ENCODE peak calls at places on chromosomes 4 and X, in four cellular contexts. T is glutamatergic neuron, G is caudate nucleus, I is ELF-1. X is an unnamed sample.

GRCh38 chrX:44338361-44338760 is 5.1 kb downstream of the EFHC2 start:
- DNase-seq in T (no peak), G (no peak), I (no peak), X (no peak)

GRCh38 chr4:107035711-107036601 is at the start of gene DKK2:
- DNase-seq in T (peak; percentile 53), G (peak; percentile 29), I (peak; percentile 29), X (peak; percentile 40)

GRCh38 chrX:106612403-106612789 is 618 bp downstream of the RADX start:
- DNase-seq in I (no peak), G (no peak), T (no peak), X (no peak)

GRCh38 chrX:154805696-154806091 is 409 bp upstream of the MPP1 start:
- DNase-seq in T (no peak), I (no peak), G (no peak), X (no peak)

GRCh38 chrX:110163488-110163887 is 154.4 kb downstream of the AMMECR1 start:
- DNase-seq in I (no peak), G (no peak), T (no peak), X (no peak)

GRCh38 chr4:152516156-152516555 is 19.7 kb downstream of the FBXW7 start:
- DNase-seq in G (no peak), I (peak; percentile 36), T (no peak), X (no peak)

GRCh38 chr4:141028024-141028529 is 105.2 kb downstream of the RNF150 start:
- DNase-seq in T (no peak), G (no peak), I (no peak), X (peak; percentile 35)

GRCh38 chr4:107011312-107011711 is 24.8 kb downstream of the DKK2 start:
- DNase-seq in I (no peak), T (no peak), G (no peak), X (no peak)

GRCh38 chr4:54228563-54229501 is at the start of gene PDGFRA:
- DNase-seq in T (no peak), I (peak; percentile 27), G (no peak), X (peak; percentile 89)

GRCh38 chrX:154436597-154437397 is at the start of gene GDI1:
- DNase-seq in I (peak; percentile 76), T (peak; percentile 68), G (no peak), X (peak; percentile 91)

GRCh38 chr4:5812506-5813229 is 80.2 kb downstream of the CRMP1 start:
- DNase-seq in G (no peak), T (no peak), I (peak; percentile 52), X (peak; percentile 58)

GRCh38 chr4:25862411-25863346 is at the start of gene SEL1L3:
- DNase-seq in I (no peak), G (no peak), T (peak; percentile 59), X (peak; percentile 84)

GRCh38 chr4:123233409-123233808 is 163.2 kb upstream of the SPRY1 start:
- DNase-seq in I (no peak), G (no peak), T (no peak), X (no peak)

GRCh38 chr4:182142146-182143085 is 100.8 kb upstream of the TENM3 start:
- DNase-seq in G (no peak), T (peak; percentile 39), I (peak; percentile 79), X (no peak)

GRCh38 chrX:134821370-134821769 is 163.1 kb upstream of the PLAC1 start:
- DNase-seq in G (no peak), I (peak; percentile 51), T (no peak), X (no peak)

X was measured in SK-N-SH.